ENCODE peak calls at places on chromosomes 4 and X, in ten cellular contexts. V is sigmoid colon; D is omental fat pad; P is AG04450; Y is H9; S is CD4-positive, alpha-beta T cell; N is lower lobe of right lung; T is endothelial cell; W is left lung; Q is HCT116. B is an unnamed sample.

GRCh38 chrX:122582280-122582679 is 601.8 kb upstream of the GRIA3 start:
- DNase-seq in W (no peak), Q (no peak), P (no peak), S (no peak), N (no peak), Y (no peak), D (no peak), T (no peak), V (no peak), B (peak; percentile 36)

GRCh38 chrX:115322375-115322774 is 32.9 kb downstream of the LUZP4 start:
- DNase-seq in V (no peak), W (no peak), N (no peak), Q (no peak), P (no peak), T (no peak), D (no peak), Y (no peak), S (no peak), B (no peak)

GRCh38 chrX:32673193-32673592 is 538.2 kb downstream of the DMD start:
- DNase-seq in Y (no peak), W (no peak), N (no peak), T (no peak), Q (no peak), D (no peak), V (no peak), S (no peak), P (no peak), B (peak; percentile 28)

GRCh38 chrX:10797493-10797892 is 177.1 kb upstream of the MID1 start:
- DNase-seq in T (no peak), S (no peak), W (no peak), D (no peak), Y (no peak), P (peak; percentile 8), Q (no peak), V (no peak), N (no peak), B (no peak)

GRCh38 chr4:182604161-182604591 is 313.0 kb downstream of the DCTD start:
- DNase-seq in T (no peak), W (no peak), P (peak; percentile 74), S (no peak), Y (no peak), V (no peak), N (no peak), Q (no peak), D (no peak), B (no peak)

GRCh38 chrX:9486786-9487185 is 21.9 kb downstream of the TBL1X start:
- DNase-seq in P (no peak), T (no peak), Q (no peak), V (no peak), D (no peak), N (no peak), Y (no peak), S (no peak), W (no peak), B (no peak)

GRCh38 chr4:72377491-72378194 is 191.4 kb downstream of the ADAMTS3 start:
- DNase-seq in D (no peak), N (no peak), Q (no peak), P (no peak), S (no peak), Y (no peak), W (no peak), T (no peak), V (no peak), B (no peak)

GRCh38 chr4:161448550-161449180 is 715.1 kb downstream of the FSTL5 start:
- DNase-seq in P (no peak), Q (no peak), D (no peak), N (no peak), W (no peak), T (no peak), S (no peak), Y (no peak), V (no peak), B (peak; percentile 5)

GRCh38 chrX:19539665-19540064 is 24.4 kb upstream of the MAP3K15 start:
- DNase-seq in P (no peak), Y (no peak), S (no peak), W (no peak), D (no peak), V (no peak), N (no peak), T (no peak), Q (no peak), B (no peak)

GRCh38 chrX:19540076-19540475 is 24.8 kb upstream of the MAP3K15 start:
- DNase-seq in T (no peak), V (no peak), W (no peak), P (no peak), Q (no peak), Y (no peak), D (no peak), S (no peak), N (no peak), B (no peak)

GRCh38 chrX:19532709-19533108 is 17.4 kb upstream of the MAP3K15 start:
- DNase-seq in S (no peak), P (no peak), V (no peak), Q (no peak), W (no peak), T (no peak), D (no peak), Y (no peak), N (no peak), B (no peak)

GRCh38 chrX:19541196-19541595 is 25.9 kb upstream of the MAP3K15 start:
- DNase-seq in W (no peak), P (no peak), V (no peak), D (no peak), T (no peak), S (no peak), Y (no peak), N (no peak), Q (no peak), B (no peak)

DNA sequence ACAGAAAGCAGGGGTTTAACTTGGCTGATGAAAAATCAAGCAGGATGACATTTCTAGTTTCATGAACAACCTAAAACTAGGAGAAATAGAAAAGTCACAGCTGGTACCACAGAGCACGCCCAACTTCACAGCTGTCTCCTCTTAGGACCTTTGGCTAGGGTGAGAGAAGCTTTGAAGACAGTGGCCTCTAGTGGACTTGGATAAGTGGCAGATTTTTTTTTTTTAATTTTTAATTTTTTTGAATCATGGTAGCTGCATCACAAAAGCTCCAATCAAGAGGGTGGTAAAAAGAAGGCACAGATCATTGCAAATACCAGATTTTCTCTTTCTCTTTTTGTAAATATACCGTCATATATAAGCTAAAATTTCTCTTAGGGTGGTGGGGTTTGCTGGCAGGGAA is 20.2 kb upstream of the MAP3K15 start:
- DNase-seq in S (no peak), T (no peak), W (no peak), N (no peak), Q (no peak), D (no peak), V (no peak), P (no peak), Y (no peak), B (peak; percentile 34)
- TF ChIP-seq CTCF in S (no peak), T (no peak), W (no peak), N (no peak), Q (peak; percentile 12), D (no peak), V (no peak), P (peak; percentile 51), Y (peak; percentile 55), B (peak; percentile 13)

GRCh38 chrX:18676050-18676449 is 4.1 kb upstream of the RS1 start:
- DNase-seq in S (no peak), P (no peak), W (no peak), N (no peak), T (no peak), D (no peak), V (no peak), Y (no peak), Q (no peak), B (no peak)

GRCh38 chrX:18674417-18674787 is 2.5 kb upstream of the RS1 start:
- DNase-seq in V (peak; percentile 66), N (peak; percentile 57), P (no peak), D (no peak), S (peak; percentile 5), T (no peak), W (no peak), Y (peak; percentile 46), Q (no peak), B (no peak)

GRCh38 chrX:18677140-18677834 is 5.4 kb upstream of the RS1 start:
- DNase-seq in Y (no peak), T (no peak), D (no peak), Q (no peak), S (no peak), N (no peak), V (no peak), P (no peak), W (no peak), B (no peak)

GRCh38 chrX:18674788-18675735 is 3.2 kb upstream of the RS1 start:
- DNase-seq in V (peak; percentile 85), S (peak; percentile 67), W (peak; percentile 74), P (peak; percentile 30), D (peak; percentile 26), Y (peak; percentile 63), Q (peak; percentile 24), N (peak; percentile 79), T (peak; percentile 75), B (peak; percentile 71)

DNA sequence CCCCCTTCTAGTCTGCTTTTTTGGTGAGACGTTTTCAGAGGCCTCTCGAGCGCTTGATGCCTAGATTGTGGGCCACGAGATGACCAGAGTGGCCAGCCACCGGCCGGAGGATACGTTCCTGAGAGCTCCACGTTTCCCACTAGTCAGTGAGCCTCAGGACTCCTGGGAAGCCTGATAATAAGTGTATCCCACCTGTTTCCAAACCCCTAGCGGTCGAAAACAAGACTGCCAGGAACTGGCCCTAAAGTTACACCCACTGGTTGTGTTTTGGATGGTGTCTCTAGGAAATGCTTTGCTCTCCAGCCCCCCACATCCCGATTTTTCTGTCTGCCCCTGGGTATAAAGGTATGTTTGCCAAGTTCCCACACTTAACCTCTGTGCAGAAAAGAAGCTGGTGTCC is 4.6 kb upstream of the RS1 start:
- DNase-seq in V (no peak), Q (no peak), Y (peak; percentile 47), P (no peak), T (peak; percentile 28), S (no peak), N (no peak), D (no peak), W (no peak), B (no peak)
- TF ChIP-seq CTCF in V (no peak), Q (peak; percentile 28), Y (peak; percentile 59), P (peak; percentile 51), T (peak; percentile 27), S (no peak), N (no peak), D (no peak), W (no peak), B (no peak)

GRCh38 chrX:40933132-40934078 is 151.8 kb upstream of the USP9X start:
- DNase-seq in D (no peak), W (no peak), Q (no peak), S (no peak), Y (no peak), T (no peak), N (no peak), V (no peak), P (no peak), B (no peak)

GRCh38 chrX:40928076-40928475 is 157.2 kb upstream of the USP9X start:
- DNase-seq in Y (no peak), N (no peak), Q (no peak), S (no peak), D (no peak), T (no peak), V (no peak), W (no peak), P (no peak), B (no peak)

GRCh38 chrX:40936827-40937226 is 148.4 kb upstream of the USP9X start:
- DNase-seq in T (no peak), W (no peak), N (no peak), D (no peak), Q (no peak), P (no peak), V (no peak), Y (no peak), S (no peak), B (no peak)

GRCh38 chrX:40931921-40932320 is 153.3 kb upstream of the USP9X start:
- DNase-seq in P (no peak), W (no peak), D (no peak), N (no peak), Q (no peak), S (no peak), Y (no peak), T (no peak), V (no peak), B (peak; percentile 49)
- TF ChIP-seq CTCF in P (no peak), W (no peak), D (no peak), N (no peak), Q (no peak), S (no peak), Y (no peak), T (no peak), V (no peak), B (no peak)

DNA sequence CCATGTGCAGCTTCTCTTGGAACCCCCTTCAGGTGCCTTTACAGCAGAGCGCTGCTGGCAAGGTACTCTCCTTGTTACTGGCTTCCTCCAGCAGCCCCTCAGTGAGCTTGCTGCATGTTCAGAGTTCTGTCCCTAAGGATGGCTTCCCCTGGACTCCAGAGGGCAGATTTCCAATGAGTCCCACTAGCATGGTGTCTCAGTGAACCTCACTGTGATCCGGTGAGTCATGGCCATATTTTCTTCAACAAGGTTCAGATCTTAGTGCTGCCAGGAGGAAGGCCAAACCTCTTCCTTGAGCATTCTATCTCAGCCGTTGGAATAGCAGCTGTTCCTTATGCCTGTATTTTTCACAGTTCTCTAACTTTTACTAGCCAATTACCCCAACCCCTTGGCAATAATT is 98.8 kb downstream of the CASK start:
- DNase-seq in Y (no peak), D (no peak), P (no peak), W (no peak), N (no peak), T (no peak), Q (peak; percentile 51), S (no peak), V (no peak), B (peak; percentile 12)
- TF ChIP-seq CTCF in Y (no peak), D (no peak), P (peak; percentile 12), W (no peak), N (no peak), T (no peak), Q (no peak), S (no peak), V (no peak), B (no peak)

B was measured in MCF 10A.